ENCODE peak calls at places on chromosomes 4 and X, in nine cellular contexts. U is tibial nerve, H is upper lobe of right lung, L is IMR-90, R is heart right ventricle, F is neural crest cell, J is mesothelial cell of epicardium, C is cardiac muscle cell, B is fibroblast of the aortic adventitia. W is an unnamed sample.

GRCh38 chrX:148865237-148865636 is 364.8 kb downstream of the AFF2 start:
- DNase-seq in U (no peak), H (no peak), L (no peak), R (no peak), F (no peak), J (no peak), C (no peak), B (no peak), W (no peak)

GRCh38 chr4:145679520-145679919 is 426 bp upstream of the C4orf51 start:
- DNase-seq in U (no peak), H (no peak), L (peak; percentile 97), R (peak; percentile 30), F (no peak), J (no peak), C (peak; percentile 74), B (peak; percentile 85), W (no peak)

GRCh38 chrX:23931149-23931604 is 23.4 kb downstream of the CXorf58 start:
- DNase-seq in U (no peak), H (no peak), L (no peak), R (no peak), F (no peak), J (no peak), C (no peak), B (no peak), W (no peak)

GRCh38 chr4:138734746-138735145 is 280.8 kb upstream of the NOCT start:
- DNase-seq in U (no peak), H (no peak), L (peak; percentile 89), R (no peak), F (no peak), J (no peak), C (no peak), B (peak; percentile 71), W (no peak)

GRCh38 chr4:130077275-130077674 is 981.3 kb downstream of the C4orf33 start:
- DNase-seq in U (no peak), H (no peak), L (no peak), R (no peak), F (no peak), J (no peak), C (no peak), B (no peak), W (no peak)

GRCh38 chr4:170243662-170244288 is 154.0 kb upstream of the AADAT start:
- DNase-seq in U (no peak), H (no peak), L (no peak), R (no peak), F (no peak), J (no peak), C (no peak), B (no peak), W (no peak)

GRCh38 chr4:14415146-14415545 is 587.1 kb upstream of the CPEB2 start:
- DNase-seq in U (no peak), H (no peak), L (peak; percentile 31), R (no peak), F (no peak), J (no peak), C (peak; percentile 76), B (peak; percentile 57), W (no peak)

GRCh38 chr4:168612435-168613139 is 115.7 kb downstream of the PALLD start:
- DNase-seq in U (no peak), H (no peak), L (peak; percentile 78), R (no peak), F (no peak), J (no peak), C (no peak), B (peak; percentile 94), W (no peak)

GRCh38 chr4:37767546-37767945 is 58.9 kb upstream of the PGM2 start:
- DNase-seq in U (peak; percentile 42), H (peak; percentile 83), L (peak; percentile 44), R (peak; percentile 63), F (no peak), J (no peak), C (no peak), B (peak; percentile 35), W (no peak)

GRCh38 chr4:110612631-110613269 is 10.1 kb downstream of the PITX2 start:
- DNase-seq in U (no peak), H (no peak), L (no peak), R (no peak), F (no peak), J (no peak), C (no peak), B (no peak), W (no peak)

GRCh38 chrX:75365243-75365975 is 91.5 kb downstream of the UPRT start:
- DNase-seq in U (no peak), H (no peak), L (no peak), R (no peak), F (no peak), J (no peak), C (no peak), B (no peak), W (no peak)

GRCh38 chr4:107755841-107756356 is 35.9 kb upstream of the PAPSS1 start:
- DNase-seq in U (no peak), H (no peak), L (peak; percentile 10), R (no peak), F (no peak), J (no peak), C (no peak), B (peak; percentile 41), W (no peak)

GRCh38 chrX:69387559-69388487 is 116.3 kb upstream of the NALF2 start:
- DNase-seq in U (no peak), H (peak; percentile 61), L (peak; percentile 21), R (peak; percentile 32), F (peak; percentile 78), J (peak; percentile 33), C (peak; percentile 72), B (peak; percentile 43), W (peak; percentile 24)

GRCh38 chrX:47101206-47101605 is 23.0 kb downstream of the RGN start:
- DNase-seq in U (no peak), H (no peak), L (no peak), R (no peak), F (no peak), J (no peak), C (no peak), B (no peak), W (no peak)

GRCh38 chr4:65665951-65666523 is 4.3 kb downstream of the EPHA5 start:
- DNase-seq in U (no peak), H (no peak), L (no peak), R (no peak), F (no peak), J (no peak), C (no peak), B (no peak), W (no peak)

GRCh38 chrX:139559383-139560042 is 29.0 kb downstream of the F9 start:
- DNase-seq in U (no peak), H (no peak), L (peak; percentile 43), R (peak; percentile 21), F (peak; percentile 48), J (no peak), C (peak; percentile 69), B (peak; percentile 79), W (no peak)

GRCh38 chr4:65482410-65482809 is 187.9 kb downstream of the EPHA5 start:
- DNase-seq in U (no peak), H (no peak), L (no peak), R (no peak), F (no peak), J (no peak), C (no peak), B (peak; percentile 48), W (no peak)

GRCh38 chr4:86218721-86219481 is 141.0 kb downstream of the MAPK10 start:
- DNase-seq in U (no peak), H (no peak), L (peak; percentile 53), R (no peak), F (no peak), J (no peak), C (no peak), B (peak; percentile 58), W (no peak)

GRCh38 chrX:16843208-16843909 is 26.8 kb downstream of the RBBP7 start:
- DNase-seq in U (no peak), H (no peak), L (no peak), R (no peak), F (no peak), J (no peak), C (no peak), B (no peak), W (no peak)

GRCh38 chrX:132071260-132071659 is 48.2 kb downstream of the STK26 start:
- DNase-seq in U (no peak), H (no peak), L (no peak), R (no peak), F (no peak), J (no peak), C (peak; percentile 12), B (peak; percentile 31), W (no peak)
- TF ChIP-seq CTCF in U (no peak), H (peak; percentile 20), L (peak; percentile 13), R (peak; percentile 35), F (peak; percentile 67), J (peak; percentile 71), C (peak; percentile 29), B (peak; percentile 36), W (peak; percentile 34)

DNA sequence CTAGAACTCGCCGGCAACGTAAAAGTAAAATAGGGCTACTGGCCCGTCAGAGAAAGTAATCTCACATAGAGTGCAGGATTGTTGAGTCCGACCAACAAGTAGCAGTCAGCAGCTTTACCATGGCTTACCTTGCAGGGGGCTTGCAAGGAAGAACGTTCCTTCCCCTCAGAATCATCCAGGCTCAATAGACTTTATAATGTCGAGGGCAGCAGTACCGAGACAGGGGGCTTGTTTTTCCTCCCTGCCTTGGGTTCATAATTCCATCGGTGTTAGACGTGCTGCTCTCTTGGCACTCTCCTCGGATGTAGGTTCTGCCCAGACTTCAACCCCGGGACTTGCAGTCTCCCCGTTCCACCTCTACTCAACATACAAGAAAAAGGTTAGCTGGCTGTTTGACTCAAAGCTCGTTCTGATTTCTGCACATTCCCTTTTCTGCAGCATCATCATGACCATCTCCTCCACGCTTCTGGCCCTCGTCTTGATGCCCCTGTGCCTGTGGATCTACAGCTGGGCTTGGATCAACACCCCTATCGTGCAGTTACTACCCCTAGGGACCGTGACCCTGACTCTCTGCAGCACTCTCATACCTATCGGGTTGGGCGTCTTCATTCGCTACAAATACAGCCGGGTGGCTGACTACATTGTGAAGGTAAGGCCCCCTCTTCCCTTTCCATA is 1.5 kb downstream of the SLC10A4 start:
- DNase-seq in U (no peak), H (no peak), L (no peak), R (no peak), F (no peak), J (no peak), C (no peak), B (no peak), W (no peak)
- TF ChIP-seq CTCF in U (no peak), H (no peak), L (no peak), R (no peak), F (no peak), J (no peak), C (no peak), B (no peak), W (no peak)

DNA sequence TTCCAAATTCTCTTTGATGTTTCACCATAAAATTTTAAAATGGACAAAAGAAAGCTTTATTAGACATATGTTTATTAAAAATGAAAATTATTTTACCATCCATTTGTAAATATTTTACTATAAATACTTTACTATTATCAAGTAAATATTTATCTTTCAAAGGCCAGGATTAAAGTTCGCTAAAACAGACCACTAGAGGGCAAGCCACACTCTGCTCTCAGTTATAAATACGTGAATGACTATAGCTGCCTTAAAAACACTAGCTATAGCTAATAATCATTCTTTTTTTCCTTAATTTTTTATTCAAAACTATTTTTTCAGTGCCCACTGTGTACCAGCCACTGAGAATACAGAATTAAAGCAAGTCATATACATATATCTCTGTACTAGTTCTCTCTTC is 38.6 kb downstream of the UNC5C start:
- DNase-seq in U (no peak), H (no peak), L (peak; percentile 13), R (no peak), F (no peak), J (no peak), C (peak; percentile 59), B (peak; percentile 45), W (no peak)
- TF ChIP-seq CTCF in U (peak; percentile 49), H (peak; percentile 67), L (peak; percentile 50), R (peak; percentile 72), F (peak; percentile 83), J (peak; percentile 74), C (peak; percentile 65), B (peak; percentile 71), W (peak; percentile 67)

GRCh38 chr4:80033581-80033980 is 39.4 kb downstream of the ANTXR2 start:
- DNase-seq in U (no peak), H (no peak), L (no peak), R (no peak), F (no peak), J (no peak), C (no peak), B (no peak), W (no peak)
- TF ChIP-seq CTCF in U (no peak), H (no peak), L (no peak), R (peak; percentile 8), F (peak; percentile 32), J (no peak), C (peak; percentile 4), B (peak; percentile 25), W (no peak)

W was measured in D721Med.